ENCODE peak calls at places on chromosomes 5 and 9, in four cellular contexts. Y, R, Q and K are unnamed samples.

GRCh38 chr5:57442080-57442839 is 40.4 kb downstream of the ACTBL2 start:
- DNase-seq in R (no peak), Y (peak; percentile 95), Q (no peak), K (no peak)

GRCh38 chr9:98667241-98667640 is 41.5 kb downstream of the GABBR2 start:
- DNase-seq in Q (no peak), R (no peak), Y (no peak), K (no peak)

GRCh38 chr5:33817301-33817700 is 74.5 kb downstream of the ADAMTS12 start:
- DNase-seq in R (no peak), Q (no peak), Y (no peak), K (no peak)

GRCh38 chr9:99126312-99126711 is 21.4 kb downstream of the TGFBR1 start:
- DNase-seq in R (no peak), Q (no peak), Y (peak; percentile 46), K (no peak)

GRCh38 chr9:112754578-112754977 is 4.0 kb downstream of the SNX30 start:
- DNase-seq in Q (peak; percentile 23), R (no peak), Y (peak; percentile 71), K (peak; percentile 97)

GRCh38 chr5:23893561-23893960 is 386.2 kb downstream of the PRDM9 start:
- DNase-seq in Y (no peak), Q (no peak), R (no peak), K (no peak)

GRCh38 chr9:36189978-36190377 is 743 bp upstream of the CLTA start:
- DNase-seq in Y (no peak), Q (no peak), R (no peak), K (peak; percentile 69)

GRCh38 chr9:131404581-131404980 is 10.7 kb downstream of the PRRC2B start:
- DNase-seq in Q (no peak), R (no peak), Y (peak; percentile 46), K (no peak)

GRCh38 chr9:107389617-107390071 is 99.9 kb downstream of the KLF4 start:
- DNase-seq in R (no peak), Y (peak; percentile 16), Q (no peak), K (no peak)

GRCh38 chr9:134276463-134277245 is 49.6 kb upstream of the RXRA start:
- DNase-seq in R (no peak), Y (no peak), Q (no peak), K (no peak)

GRCh38 chr9:35313911-35314310 is 152.1 kb downstream of the UNC13B start:
- DNase-seq in R (no peak), Y (peak; percentile 29), Q (no peak), K (no peak)

GRCh38 chr5:41143124-41143523 is 70.2 kb downstream of the C6 start:
- DNase-seq in R (no peak), Y (no peak), Q (no peak), K (peak; percentile 16)

GRCh38 chr5:75005561-75005960 is 46.8 kb downstream of the GCNT4 start:
- DNase-seq in R (no peak), Y (no peak), Q (no peak), K (no peak)

GRCh38 chr5:14112998-14113652 is 30.0 kb upstream of the TRIO start:
- DNase-seq in R (no peak), Y (no peak), Q (no peak), K (peak; percentile 58)

GRCh38 chr5:180201051-180201987 is 7.7 kb downstream of the RASGEF1C start:
- DNase-seq in R (peak; percentile 73), Y (no peak), Q (peak; percentile 29), K (peak; percentile 77)

GRCh38 chr5:21711854-21712752 is 1141.0 kb downstream of the CDH12 start:
- DNase-seq in R (no peak), Y (peak; percentile 9), Q (no peak), K (peak; percentile 37)

GRCh38 chr5:112779531-112779930 is 41.8 kb downstream of the APC start:
- DNase-seq in R (no peak), Y (peak; percentile 84), Q (no peak), K (no peak)

GRCh38 chr5:77957516-77957915 is 181.4 kb upstream of the TBCA start:
- DNase-seq in R (peak; percentile 44), Y (no peak), Q (no peak), K (peak; percentile 34)

GRCh38 chr5:139178948-139179347 is 19.2 kb downstream of the SIL1 start:
- DNase-seq in R (no peak), Y (peak; percentile 41), Q (no peak), K (peak; percentile 84)

GRCh38 chr9:109289186-109289585 is 31.7 kb downstream of the EPB41L4B start:
- DNase-seq in Q (no peak), Y (no peak), R (no peak), K (no peak)

GRCh38 chr9:104788251-104788650 is 24.3 kb downstream of the NIPSNAP3B start:
- DNase-seq in R (no peak), Y (no peak), Q (no peak), K (no peak)

GRCh38 chr5:19241690-19242089 is 746.3 kb downstream of the CDH18 start:
- DNase-seq in Q (no peak), Y (no peak), R (no peak), K (no peak)

GRCh38 chr5:132427285-132428146 is 58.0 kb downstream of the SLC22A5 start:
- DNase-seq in R (no peak), Q (no peak), Y (no peak), K (peak; percentile 70)

GRCh38 chr9:134388289-134388808 is 62.1 kb downstream of the RXRA start:
- DNase-seq in Y (peak; percentile 45), R (no peak), Q (no peak), K (no peak)

GRCh38 chr5:142960309-142960696 is 190.1 kb downstream of the ARHGAP26 start:
- DNase-seq in Y (peak; percentile 86), Q (no peak), R (no peak), K (no peak)

GRCh38 chr5:39191216-39191615 is 28.1 kb downstream of the FYB1 start:
- DNase-seq in R (no peak), Q (no peak), Y (no peak), K (no peak)

GRCh38 chr9:126661521-126662251 is 48.0 kb downstream of the LMX1B start:
- DNase-seq in Y (peak; percentile 6), Q (peak; percentile 90), R (peak; percentile 97), K (peak; percentile 96)

DNA sequence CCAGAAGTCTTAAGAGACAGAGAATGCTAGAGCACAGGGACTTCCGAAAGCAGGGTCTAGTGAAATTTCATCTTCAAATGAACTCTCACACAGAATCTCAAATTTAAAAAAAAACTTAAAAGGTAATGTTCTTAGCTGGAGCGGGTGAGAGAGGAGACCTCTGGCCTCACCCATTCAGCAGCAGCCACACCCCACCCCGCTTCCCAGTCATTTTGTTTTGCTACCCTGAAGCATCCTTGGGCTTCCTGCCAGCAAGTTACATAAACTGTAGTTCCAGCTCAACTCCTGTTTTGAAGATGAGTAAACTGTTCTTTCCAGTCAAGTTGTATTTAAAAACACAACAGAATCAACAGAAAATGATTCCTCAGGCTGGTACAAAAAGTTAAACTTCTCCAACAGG is 69.2 kb downstream of the TRIM36 start:
- DNase-seq in Y (no peak), Q (no peak), R (no peak), K (no peak)
- H4K5ac ChIP-seq in Y (no peak overlapping the region), Q (no peak overlapping the region), R (no peak overlapping the region), K (no peak overlapping the region)

GRCh38 chr5:43155394-43156096 is 34.8 kb downstream of the ZNF131 start:
- DNase-seq in Q (no peak), R (no peak), Y (no peak), K (peak; percentile 75)

GRCh38 chr5:43157068-43157467 is 35.0 kb upstream of the NIM1K start:
- DNase-seq in Y (no peak), Q (no peak), R (no peak), K (no peak)

GRCh38 chr5:43152946-43153345 is 32.2 kb downstream of the ZNF131 start:
- DNase-seq in R (no peak), Q (no peak), Y (peak; percentile 76), K (no peak)

GRCh38 chr5:43154424-43154823 is 33.7 kb downstream of the ZNF131 start:
- DNase-seq in R (no peak), Q (no peak), Y (no peak), K (no peak)

DNA sequence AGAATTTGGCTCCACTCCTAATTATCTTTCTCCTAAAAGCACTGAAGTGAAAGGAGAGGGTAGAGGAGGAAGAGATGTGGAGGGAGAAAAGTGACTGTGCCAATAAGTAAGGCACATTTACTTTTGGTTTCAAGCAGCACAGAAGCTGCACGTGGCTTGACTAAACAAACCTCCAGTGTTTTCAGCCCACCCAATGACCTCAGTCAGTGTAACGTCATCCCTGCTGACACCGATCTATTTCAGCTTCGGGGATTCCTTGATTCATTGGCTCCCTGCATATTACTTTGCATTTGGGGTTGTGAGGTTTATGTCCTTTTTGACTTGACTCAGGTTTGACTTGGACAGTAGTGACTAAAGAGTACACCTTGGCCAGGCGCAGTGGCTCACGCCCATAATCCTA is 35.6 kb upstream of the NIM1K start:
- DNase-seq in Y (peak; percentile 61), R (no peak), Q (no peak), K (no peak)
- H3K4me2 ChIP-seq in Y (no peak overlapping the region), R (no peak overlapping the region), Q (no peak overlapping the region), K (no peak overlapping the region)

DNA sequence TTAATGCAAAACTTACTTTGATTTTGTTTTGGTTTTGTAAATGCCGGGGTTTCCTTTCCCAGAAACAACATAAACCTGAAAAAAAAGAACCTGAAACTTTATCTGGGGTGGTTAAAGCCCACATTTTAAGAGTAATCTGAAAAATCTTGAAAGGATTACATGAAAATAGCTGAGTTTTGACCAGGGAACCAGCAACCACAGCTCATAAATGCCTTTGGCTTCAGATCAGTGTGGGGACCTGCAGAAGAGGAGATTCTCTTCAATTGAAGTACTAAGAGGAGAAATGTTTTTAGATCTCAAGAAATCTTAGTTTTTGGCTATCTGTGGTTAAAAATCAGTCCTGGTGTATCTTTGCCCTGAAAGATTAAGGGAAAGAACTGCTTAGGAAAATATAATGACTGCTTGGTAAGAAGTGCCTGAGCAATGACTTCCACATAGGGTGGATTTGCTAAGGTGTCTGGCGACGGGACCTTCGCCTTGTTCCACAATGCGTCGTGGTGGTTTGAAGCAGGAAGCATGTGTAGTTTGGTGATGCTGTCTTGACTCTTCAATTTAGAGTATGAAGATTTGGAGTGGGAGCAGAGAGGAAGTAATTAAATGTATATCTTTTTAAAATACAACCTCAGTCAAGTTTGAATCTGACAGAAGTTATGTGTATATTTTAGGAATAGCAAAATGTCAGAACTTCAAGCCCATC is 186.5 kb downstream of the MAN2A1 start:
- DNase-seq in Y (no peak), R (no peak), Q (no peak), K (no peak)
- H4K5ac ChIP-seq in Y (no peak overlapping the region), R (no peak overlapping the region), Q (no peak overlapping the region), K (no peak overlapping the region)

DNA sequence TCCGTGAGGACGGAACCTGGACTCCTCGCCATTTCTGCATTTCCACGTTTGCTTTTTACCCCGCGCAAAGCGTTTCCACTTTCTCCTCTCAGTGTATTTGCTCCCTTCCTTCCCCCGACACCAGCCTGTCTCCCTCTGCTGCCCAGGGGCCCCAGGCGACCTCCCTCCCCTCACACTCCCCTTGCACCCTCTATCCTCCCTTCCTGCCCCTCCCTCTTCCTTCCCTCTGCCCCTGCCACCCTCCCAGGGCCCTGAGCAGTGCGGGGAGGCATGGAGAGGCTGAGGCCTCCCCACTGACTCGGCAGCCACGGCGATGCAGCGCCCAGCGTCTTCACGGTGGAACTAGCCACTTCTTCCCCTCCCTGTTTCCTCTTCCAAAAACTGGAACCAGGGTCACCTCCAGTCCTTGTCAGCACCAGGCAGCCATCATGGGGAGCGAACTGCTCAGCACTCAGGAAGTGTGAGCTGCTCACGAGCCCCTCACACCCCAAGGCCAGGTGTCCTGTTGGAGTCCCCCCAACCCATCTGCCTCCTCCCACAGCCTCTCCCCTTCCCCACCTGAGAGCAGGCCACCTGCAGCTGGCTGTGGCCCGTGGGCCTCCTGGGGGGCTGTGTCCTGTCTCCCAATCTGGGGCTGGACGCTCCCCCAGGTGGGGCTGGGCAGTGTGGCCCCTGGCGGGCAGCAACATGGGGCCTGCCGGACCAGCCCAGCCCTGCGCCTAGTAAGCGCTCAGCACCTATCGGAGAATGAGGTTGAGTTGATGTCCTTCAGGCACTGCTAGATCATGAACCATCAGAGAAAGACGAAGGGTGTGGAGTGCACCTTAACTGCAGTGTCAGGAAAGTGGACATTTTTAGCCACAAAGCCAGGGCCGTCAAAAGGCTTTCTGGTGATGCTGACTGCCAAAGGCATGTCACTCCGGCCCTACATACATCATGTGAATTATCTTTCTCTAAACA is 17.5 kb downstream of the UBE2QL1 start:
- DNase-seq in R (no peak), Y (no peak), Q (no peak), K (no peak)
- H3K4me2 ChIP-seq in R (no peak overlapping the region), Y (no peak overlapping the region), Q (no peak overlapping the region), K (no peak overlapping the region)